ENCODE peak calls at places on chromosome 22, in nine cellular contexts. One of them, this sample, is unnamed.

GRCh38 chr22:47918276-47918928 is 1156.0 kb downstream of the TBC1D22A start:
- DNase-seq in transverse colon: peak; percentile 29
- DNase-seq in pancreas: no peak
- DNase-seq in AG09309: no peak
- DNase-seq in kidney: no peak
- DNase-seq in left ventricle myocardium inferior: no peak
- DNase-seq in neural progenitor cell: no peak
- DNase-seq in tibial nerve: no peak
- DNase-seq in neuronal stem cell: no peak
- DNase-seq in this sample: no peak

GRCh38 chr22:49093192-49093880 is 734.3 kb downstream of the BRD1 start:
- DNase-seq in AG09309: no peak
- DNase-seq in kidney: peak; percentile 53
- DNase-seq in neural progenitor cell: no peak
- DNase-seq in tibial nerve: no peak
- DNase-seq in neuronal stem cell: no peak
- DNase-seq in pancreas: no peak
- DNase-seq in left ventricle myocardium inferior: no peak
- DNase-seq in transverse colon: no peak
- DNase-seq in this sample: no peak

GRCh38 chr22:29128891-29129643 is 56.2 kb downstream of the KREMEN1 start:
- DNase-seq in neuronal stem cell: no peak
- DNase-seq in AG09309: no peak
- DNase-seq in kidney: no peak
- DNase-seq in transverse colon: no peak
- DNase-seq in left ventricle myocardium inferior: no peak
- DNase-seq in neural progenitor cell: no peak
- DNase-seq in tibial nerve: no peak
- DNase-seq in pancreas: no peak
- DNase-seq in this sample: no peak

GRCh38 chr22:50170453-50171318 is at the start of gene PANX2:
- DNase-seq in kidney: peak; percentile 76
- DNase-seq in left ventricle myocardium inferior: no peak
- DNase-seq in transverse colon: no peak
- DNase-seq in tibial nerve: no peak
- DNase-seq in pancreas: peak; percentile 38
- DNase-seq in AG09309: no peak
- DNase-seq in neural progenitor cell: peak; percentile 74
- DNase-seq in neuronal stem cell: no peak
- DNase-seq in this sample: no peak

GRCh38 chr22:38735465-38736256 is 20.1 kb downstream of the SUN2 start:
- DNase-seq in transverse colon: no peak
- DNase-seq in neuronal stem cell: no peak
- DNase-seq in kidney: peak; percentile 77
- DNase-seq in left ventricle myocardium inferior: peak; percentile 7
- DNase-seq in tibial nerve: no peak
- DNase-seq in pancreas: peak; percentile 49
- DNase-seq in AG09309: no peak
- DNase-seq in neural progenitor cell: no peak
- DNase-seq in this sample: no peak

GRCh38 chr22:38016182-38017078 is 32.1 kb upstream of the SOX10 start:
- DNase-seq in pancreas: peak; percentile 79
- DNase-seq in tibial nerve: peak; percentile 52
- DNase-seq in transverse colon: peak; percentile 52
- DNase-seq in kidney: no peak
- DNase-seq in AG09309: no peak
- DNase-seq in neuronal stem cell: peak; percentile 44
- DNase-seq in neural progenitor cell: peak; percentile 84
- DNase-seq in left ventricle myocardium inferior: peak; percentile 45
- DNase-seq in this sample: no peak

GRCh38 chr22:50531546-50532352 is 1.9 kb upstream of the TYMP start:
- DNase-seq in AG09309: no peak
- DNase-seq in transverse colon: peak; percentile 84
- DNase-seq in pancreas: peak; percentile 82
- DNase-seq in neural progenitor cell: peak; percentile 76
- DNase-seq in tibial nerve: peak; percentile 70
- DNase-seq in kidney: peak; percentile 94
- DNase-seq in neuronal stem cell: no peak
- DNase-seq in left ventricle myocardium inferior: peak; percentile 88
- DNase-seq in this sample: no peak

GRCh38 chr22:37304595-37305343 is 22.5 kb downstream of the CYTH4 start:
- DNase-seq in kidney: no peak
- DNase-seq in tibial nerve: no peak
- DNase-seq in neuronal stem cell: no peak
- DNase-seq in left ventricle myocardium inferior: no peak
- DNase-seq in AG09309: no peak
- DNase-seq in neural progenitor cell: peak; percentile 40
- DNase-seq in transverse colon: no peak
- DNase-seq in pancreas: no peak
- DNase-seq in this sample: no peak

GRCh38 chr22:30521368-30522156 is 16.1 kb upstream of the SEC14L4 start:
- DNase-seq in pancreas: no peak
- DNase-seq in left ventricle myocardium inferior: no peak
- DNase-seq in tibial nerve: no peak
- DNase-seq in neuronal stem cell: no peak
- DNase-seq in transverse colon: no peak
- DNase-seq in AG09309: no peak
- DNase-seq in neural progenitor cell: no peak
- DNase-seq in kidney: peak; percentile 46
- DNase-seq in this sample: no peak

GRCh38 chr22:23521442-23522113 is 58.5 kb downstream of the IGLL1 start:
- DNase-seq in AG09309: peak; percentile 45
- DNase-seq in kidney: peak; percentile 97
- DNase-seq in left ventricle myocardium inferior: peak; percentile 88
- DNase-seq in pancreas: peak; percentile 94
- DNase-seq in transverse colon: peak; percentile 92
- DNase-seq in neural progenitor cell: peak; percentile 99
- DNase-seq in tibial nerve: peak; percentile 87
- DNase-seq in neuronal stem cell: peak; percentile 93
- DNase-seq in this sample: peak; percentile 52

GRCh38 chr22:35227248-35227647 is 30.0 kb upstream of the HMGXB4 start:
- DNase-seq in neural progenitor cell: no peak
- DNase-seq in left ventricle myocardium inferior: no peak
- DNase-seq in pancreas: no peak
- DNase-seq in neuronal stem cell: no peak
- DNase-seq in AG09309: no peak
- DNase-seq in transverse colon: no peak
- DNase-seq in tibial nerve: no peak
- DNase-seq in kidney: no peak
- DNase-seq in this sample: no peak

GRCh38 chr22:49827853-49828598 is at the start of gene BRD1:
- DNase-seq in neuronal stem cell: peak; percentile 37
- DNase-seq in neural progenitor cell: peak; percentile 84
- DNase-seq in AG09309: no peak
- DNase-seq in pancreas: peak; percentile 70
- DNase-seq in left ventricle myocardium inferior: peak; percentile 70
- DNase-seq in kidney: peak; percentile 85
- DNase-seq in tibial nerve: no peak
- DNase-seq in transverse colon: peak; percentile 71
- DNase-seq in this sample: no peak

GRCh38 chr22:36445158-36445668 is 36.2 kb downstream of the TXN2 start:
- DNase-seq in transverse colon: no peak
- DNase-seq in AG09309: peak; percentile 86
- DNase-seq in tibial nerve: no peak
- DNase-seq in kidney: peak; percentile 90
- DNase-seq in neural progenitor cell: no peak
- DNase-seq in neuronal stem cell: no peak
- DNase-seq in left ventricle myocardium inferior: peak; percentile 63
- DNase-seq in pancreas: no peak
- DNase-seq in this sample: peak; percentile 66

GRCh38 chr22:31046591-31047226 is 34.4 kb upstream of the SMTN start:
- DNase-seq in kidney: peak; percentile 95
- DNase-seq in tibial nerve: peak; percentile 52
- DNase-seq in pancreas: peak; percentile 25
- DNase-seq in AG09309: no peak
- DNase-seq in left ventricle myocardium inferior: peak; percentile 75
- DNase-seq in neuronal stem cell: no peak
- DNase-seq in neural progenitor cell: no peak
- DNase-seq in transverse colon: peak; percentile 21
- DNase-seq in this sample: no peak

GRCh38 chr22:41488076-41488475 is 19.2 kb downstream of the ACO2 start:
- DNase-seq in kidney: peak; percentile 40
- DNase-seq in AG09309: no peak
- DNase-seq in pancreas: no peak
- DNase-seq in neural progenitor cell: no peak
- DNase-seq in tibial nerve: no peak
- DNase-seq in left ventricle myocardium inferior: no peak
- DNase-seq in neuronal stem cell: no peak
- DNase-seq in transverse colon: no peak
- DNase-seq in this sample: no peak

GRCh38 chr22:41487037-41487963 is 18.4 kb downstream of the ACO2 start:
- DNase-seq in left ventricle myocardium inferior: no peak
- DNase-seq in AG09309: no peak
- DNase-seq in kidney: peak; percentile 3
- DNase-seq in neural progenitor cell: no peak
- DNase-seq in pancreas: no peak
- DNase-seq in transverse colon: no peak
- DNase-seq in tibial nerve: no peak
- DNase-seq in neuronal stem cell: no peak
- DNase-seq in this sample: no peak

GRCh38 chr22:41491379-41492100 is 22.6 kb downstream of the ACO2 start:
- DNase-seq in kidney: no peak
- DNase-seq in tibial nerve: no peak
- DNase-seq in transverse colon: no peak
- DNase-seq in pancreas: no peak
- DNase-seq in AG09309: no peak
- DNase-seq in neuronal stem cell: no peak
- DNase-seq in neural progenitor cell: no peak
- DNase-seq in left ventricle myocardium inferior: no peak
- DNase-seq in this sample: no peak

GRCh38 chr22:41485033-41485432 is 16.1 kb downstream of the ACO2 start:
- DNase-seq in tibial nerve: no peak
- DNase-seq in left ventricle myocardium inferior: no peak
- DNase-seq in AG09309: no peak
- DNase-seq in pancreas: no peak
- DNase-seq in kidney: peak; percentile 12
- DNase-seq in neuronal stem cell: no peak
- DNase-seq in transverse colon: peak; percentile 73
- DNase-seq in neural progenitor cell: no peak
- DNase-seq in this sample: no peak

GRCh38 chr22:41488596-41489385 is 19.9 kb downstream of the ACO2 start:
- DNase-seq in AG09309: no peak
- DNase-seq in pancreas: no peak
- DNase-seq in left ventricle myocardium inferior: no peak
- DNase-seq in kidney: no peak
- DNase-seq in neuronal stem cell: no peak
- DNase-seq in neural progenitor cell: no peak
- DNase-seq in transverse colon: no peak
- DNase-seq in tibial nerve: no peak
- DNase-seq in this sample: no peak
- H3K4me3 ChIP-seq in AG09309: no peak overlapping the region
- H3K4me3 ChIP-seq in pancreas: no peak overlapping the region
- H3K4me3 ChIP-seq in left ventricle myocardium inferior: no peak overlapping the region
- H3K4me3 ChIP-seq in kidney: no peak overlapping the region
- H3K4me3 ChIP-seq in neuronal stem cell: no peak overlapping the region
- H3K4me3 ChIP-seq in neural progenitor cell: no peak overlapping the region
- H3K4me3 ChIP-seq in transverse colon: no peak overlapping the region
- H3K4me3 ChIP-seq in tibial nerve: no peak overlapping the region
- H3K4me3 ChIP-seq in this sample: no peak overlapping the region

GRCh38 chr22:26662160-26662559 is 4.8 kb downstream of the MIAT start:
- DNase-seq in neuronal stem cell: no peak
- DNase-seq in left ventricle myocardium inferior: no peak
- DNase-seq in transverse colon: no peak
- DNase-seq in AG09309: no peak
- DNase-seq in tibial nerve: no peak
- DNase-seq in pancreas: no peak
- DNase-seq in neural progenitor cell: no peak
- DNase-seq in kidney: no peak
- DNase-seq in this sample: no peak

GRCh38 chr22:26658671-26659478 is 1.5 kb downstream of the MIAT start:
- DNase-seq in tibial nerve: peak; percentile 16
- DNase-seq in kidney: no peak
- DNase-seq in transverse colon: peak; percentile 68
- DNase-seq in pancreas: no peak
- DNase-seq in neuronal stem cell: peak; percentile 72
- DNase-seq in AG09309: peak; percentile 67
- DNase-seq in left ventricle myocardium inferior: no peak
- DNase-seq in neural progenitor cell: peak; percentile 94
- DNase-seq in this sample: peak; percentile 83

GRCh38 chr22:26656896-26657851 is at the start of gene MIAT:
- DNase-seq in AG09309: no peak
- DNase-seq in left ventricle myocardium inferior: no peak
- DNase-seq in tibial nerve: no peak
- DNase-seq in kidney: no peak
- DNase-seq in neuronal stem cell: peak; percentile 69
- DNase-seq in neural progenitor cell: peak; percentile 89
- DNase-seq in pancreas: no peak
- DNase-seq in transverse colon: peak; percentile 64
- DNase-seq in this sample: no peak

GRCh38 chr22:26660961-26661578 is 3.7 kb downstream of the MIAT start:
- DNase-seq in kidney: no peak
- DNase-seq in transverse colon: no peak
- DNase-seq in AG09309: no peak
- DNase-seq in pancreas: no peak
- DNase-seq in neuronal stem cell: peak; percentile 80
- DNase-seq in neural progenitor cell: peak; percentile 94
- DNase-seq in left ventricle myocardium inferior: no peak
- DNase-seq in tibial nerve: no peak
- DNase-seq in this sample: no peak

DNA sequence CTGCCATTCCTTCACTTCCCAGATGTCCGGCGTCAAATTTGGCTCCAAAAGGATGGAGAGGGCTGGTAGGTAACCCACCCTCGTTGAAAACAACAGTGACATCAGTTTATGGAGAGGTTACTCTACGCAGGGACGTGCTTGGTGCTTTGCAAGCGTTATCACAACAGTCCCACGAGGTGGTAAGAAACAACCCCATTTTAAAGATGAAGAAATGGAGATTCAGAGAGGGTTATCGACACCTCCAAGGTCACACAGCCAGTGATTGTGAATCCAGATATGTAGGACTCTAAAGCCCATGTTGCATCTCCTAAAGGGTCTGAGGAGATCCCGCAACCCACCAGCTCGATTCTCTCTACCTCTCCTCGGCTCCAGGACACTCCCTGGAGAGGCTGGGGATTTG is 773 bp downstream of the MIAT start:
- DNase-seq in transverse colon: no peak
- DNase-seq in neural progenitor cell: no peak
- DNase-seq in neuronal stem cell: no peak
- DNase-seq in kidney: no peak
- DNase-seq in AG09309: no peak
- DNase-seq in left ventricle myocardium inferior: no peak
- DNase-seq in pancreas: no peak
- DNase-seq in tibial nerve: no peak
- DNase-seq in this sample: no peak
- H3K4me3 ChIP-seq in transverse colon: no peak overlapping the region
- H3K4me3 ChIP-seq in neural progenitor cell: peak overlapping the region; percentile 97
- H3K4me3 ChIP-seq in neuronal stem cell: peak overlapping the region; percentile 63
- H3K4me3 ChIP-seq in kidney: no peak overlapping the region
- H3K4me3 ChIP-seq in AG09309: peak overlapping the region; percentile 36
- H3K4me3 ChIP-seq in left ventricle myocardium inferior: peak overlapping the region; percentile 56
- H3K4me3 ChIP-seq in pancreas: no peak overlapping the region
- H3K4me3 ChIP-seq in tibial nerve: peak overlapping the region; percentile 38
- H3K4me3 ChIP-seq in this sample: peak overlapping the region; percentile 22

GRCh38 chr22:46025973-46026906 is 49.3 kb upstream of the WNT7B start:
- DNase-seq in pancreas: peak; percentile 30
- DNase-seq in tibial nerve: no peak
- DNase-seq in neuronal stem cell: no peak
- DNase-seq in kidney: peak; percentile 59
- DNase-seq in left ventricle myocardium inferior: peak; percentile 11
- DNase-seq in transverse colon: no peak
- DNase-seq in AG09309: no peak
- DNase-seq in neural progenitor cell: no peak
- DNase-seq in this sample: no peak
- H3K4me3 ChIP-seq in pancreas: no peak overlapping the region
- H3K4me3 ChIP-seq in tibial nerve: no peak overlapping the region
- H3K4me3 ChIP-seq in neuronal stem cell: no peak overlapping the region
- H3K4me3 ChIP-seq in kidney: no peak overlapping the region
- H3K4me3 ChIP-seq in left ventricle myocardium inferior: peak overlapping the region; percentile 68
- H3K4me3 ChIP-seq in transverse colon: no peak overlapping the region
- H3K4me3 ChIP-seq in AG09309: no peak overlapping the region
- H3K4me3 ChIP-seq in neural progenitor cell: no peak overlapping the region
- H3K4me3 ChIP-seq in this sample: no peak overlapping the region

GRCh38 chr22:22343603-22344276 is 99.2 kb downstream of the VPREB1 start:
- DNase-seq in left ventricle myocardium inferior: no peak
- DNase-seq in neural progenitor cell: no peak
- DNase-seq in AG09309: no peak
- DNase-seq in pancreas: no peak
- DNase-seq in neuronal stem cell: no peak
- DNase-seq in kidney: no peak
- DNase-seq in tibial nerve: no peak
- DNase-seq in transverse colon: peak; percentile 14
- DNase-seq in this sample: no peak
- H3K4me3 ChIP-seq in left ventricle myocardium inferior: no peak overlapping the region
- H3K4me3 ChIP-seq in neural progenitor cell: no peak overlapping the region
- H3K4me3 ChIP-seq in AG09309: no peak overlapping the region
- H3K4me3 ChIP-seq in pancreas: no peak overlapping the region
- H3K4me3 ChIP-seq in neuronal stem cell: no peak overlapping the region
- H3K4me3 ChIP-seq in kidney: no peak overlapping the region
- H3K4me3 ChIP-seq in tibial nerve: no peak overlapping the region
- H3K4me3 ChIP-seq in transverse colon: no peak overlapping the region
- H3K4me3 ChIP-seq in this sample: no peak overlapping the region

This sample was measured in skeletal muscle cell.